ENCODE peak calls at places on chromosomes 16 and 17, in ten cellular contexts. One of them, this sample, is unnamed.

GRCh38 chr17:78748730-78749317 is 33.2 kb downstream of the CYTH1 start:
- DNase-seq in neural progenitor cell: no peak
- DNase-seq in mammary epithelial cell: peak
- DNase-seq in RWPE1: peak
- DNase-seq in ascending aorta: peak
- DNase-seq in transverse colon: peak
- DNase-seq in CD8-positive, alpha-beta T cell: peak
- DNase-seq in lung: peak
- DNase-seq in A673: no peak
- DNase-seq in neuronal stem cell: no peak
- DNase-seq in this sample: no peak

GRCh38 chr16:68264128-68265077 is at the start of gene SLC7A6:
- DNase-seq in neural progenitor cell: peak
- DNase-seq in mammary epithelial cell: peak
- DNase-seq in RWPE1: peak
- DNase-seq in ascending aorta: peak
- DNase-seq in transverse colon: peak
- DNase-seq in CD8-positive, alpha-beta T cell: peak
- DNase-seq in lung: peak
- DNase-seq in A673: peak
- DNase-seq in neuronal stem cell: peak
- DNase-seq in this sample: peak

GRCh38 chr16:51982715-51983680 is 563.9 kb downstream of the TOX3 start:
- DNase-seq in neural progenitor cell: peak
- DNase-seq in mammary epithelial cell: peak
- DNase-seq in RWPE1: peak
- DNase-seq in ascending aorta: no peak
- DNase-seq in transverse colon: peak
- DNase-seq in CD8-positive, alpha-beta T cell: no peak
- DNase-seq in lung: peak
- DNase-seq in A673: peak
- DNase-seq in neuronal stem cell: peak
- DNase-seq in this sample: no peak

GRCh38 chr16:4117250-4117578 is 972 bp upstream of the ADCY9 start:
- DNase-seq in neural progenitor cell: no peak
- DNase-seq in mammary epithelial cell: no peak
- DNase-seq in RWPE1: no peak
- DNase-seq in ascending aorta: no peak
- DNase-seq in transverse colon: no peak
- DNase-seq in CD8-positive, alpha-beta T cell: no peak
- DNase-seq in lung: no peak
- DNase-seq in A673: no peak
- DNase-seq in neuronal stem cell: no peak
- DNase-seq in this sample: no peak

GRCh38 chr16:7025616-7026190 is 306.9 kb upstream of the RBFOX1 start:
- DNase-seq in neural progenitor cell: peak
- DNase-seq in mammary epithelial cell: no peak
- DNase-seq in RWPE1: peak
- DNase-seq in ascending aorta: no peak
- DNase-seq in transverse colon: peak
- DNase-seq in CD8-positive, alpha-beta T cell: no peak
- DNase-seq in lung: peak
- DNase-seq in A673: peak
- DNase-seq in neuronal stem cell: peak
- DNase-seq in this sample: peak

GRCh38 chr17:63173903-63174302 is 207.9 kb downstream of the TANC2 start:
- DNase-seq in neural progenitor cell: no peak
- DNase-seq in mammary epithelial cell: peak
- DNase-seq in RWPE1: no peak
- DNase-seq in ascending aorta: no peak
- DNase-seq in transverse colon: no peak
- DNase-seq in CD8-positive, alpha-beta T cell: no peak
- DNase-seq in lung: no peak
- DNase-seq in A673: no peak
- DNase-seq in neuronal stem cell: no peak
- DNase-seq in this sample: no peak

GRCh38 chr17:55774834-55775233 is 24.0 kb downstream of the PCTP start:
- DNase-seq in neural progenitor cell: peak
- DNase-seq in mammary epithelial cell: no peak
- DNase-seq in RWPE1: no peak
- DNase-seq in ascending aorta: no peak
- DNase-seq in transverse colon: no peak
- DNase-seq in CD8-positive, alpha-beta T cell: no peak
- DNase-seq in lung: no peak
- DNase-seq in A673: no peak
- DNase-seq in neuronal stem cell: peak
- DNase-seq in this sample: no peak

GRCh38 chr16:31181102-31181830 is 1.3 kb downstream of the FUS start:
- DNase-seq in neural progenitor cell: peak
- DNase-seq in mammary epithelial cell: peak
- DNase-seq in RWPE1: peak
- DNase-seq in ascending aorta: no peak
- DNase-seq in transverse colon: peak
- DNase-seq in CD8-positive, alpha-beta T cell: no peak
- DNase-seq in lung: peak
- DNase-seq in A673: peak
- DNase-seq in neuronal stem cell: peak
- DNase-seq in this sample: no peak

GRCh38 chr16:2469399-2470233 is 1.5 kb upstream of the NTN3 start:
- DNase-seq in neural progenitor cell: no peak
- DNase-seq in mammary epithelial cell: no peak
- DNase-seq in RWPE1: no peak
- DNase-seq in ascending aorta: no peak
- DNase-seq in transverse colon: no peak
- DNase-seq in CD8-positive, alpha-beta T cell: no peak
- DNase-seq in lung: no peak
- DNase-seq in A673: no peak
- DNase-seq in neuronal stem cell: no peak
- DNase-seq in this sample: no peak

DNA sequence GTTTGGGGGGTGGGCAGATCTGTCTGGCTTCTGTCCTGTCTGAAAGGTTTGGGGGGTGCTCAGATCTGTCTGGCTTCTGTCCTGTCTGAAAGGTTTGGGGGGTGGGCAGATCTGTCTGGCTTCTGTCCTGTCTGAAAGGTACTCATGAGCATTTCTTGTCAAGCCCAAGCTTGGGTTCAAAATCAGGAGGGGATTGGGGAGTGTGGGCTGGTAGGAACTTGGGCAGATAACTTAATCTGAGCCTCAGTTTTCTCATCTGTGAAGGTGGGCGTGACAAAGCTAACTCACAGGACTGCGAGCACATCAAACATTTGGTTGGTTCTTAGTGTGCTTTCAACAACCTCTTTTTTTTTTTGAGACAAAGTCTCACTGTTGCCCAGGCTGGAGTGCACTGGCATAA is 35.2 kb downstream of the HAPSTR1 start:
- DNase-seq in neural progenitor cell: no peak
- DNase-seq in mammary epithelial cell: no peak
- DNase-seq in RWPE1: no peak
- DNase-seq in ascending aorta: no peak
- DNase-seq in transverse colon: no peak
- DNase-seq in CD8-positive, alpha-beta T cell: no peak
- DNase-seq in lung: peak
- DNase-seq in A673: no peak
- DNase-seq in neuronal stem cell: no peak
- DNase-seq in this sample: no peak
- H3K27ac ChIP-seq in neural progenitor cell: no peak
- H3K27ac ChIP-seq in mammary epithelial cell: no peak
- H3K27ac ChIP-seq in RWPE1: peak
- H3K27ac ChIP-seq in ascending aorta: no peak
- H3K27ac ChIP-seq in transverse colon: no peak
- H3K27ac ChIP-seq in CD8-positive, alpha-beta T cell: no peak
- H3K27ac ChIP-seq in lung: no peak
- H3K27ac ChIP-seq in A673: no peak
- H3K27ac ChIP-seq in neuronal stem cell: no peak
- H3K27ac ChIP-seq in this sample: no peak

GRCh38 chr16:28924399-28924761 is 658 bp downstream of the RABEP2 start:
- DNase-seq in neural progenitor cell: no peak
- DNase-seq in mammary epithelial cell: no peak
- DNase-seq in RWPE1: no peak
- DNase-seq in ascending aorta: no peak
- DNase-seq in transverse colon: peak
- DNase-seq in CD8-positive, alpha-beta T cell: no peak
- DNase-seq in lung: no peak
- DNase-seq in A673: no peak
- DNase-seq in neuronal stem cell: no peak
- DNase-seq in this sample: peak

GRCh38 chr16:28923652-28924398 is 1.2 kb downstream of the RABEP2 start:
- DNase-seq in neural progenitor cell: no peak
- DNase-seq in mammary epithelial cell: no peak
- DNase-seq in RWPE1: no peak
- DNase-seq in ascending aorta: no peak
- DNase-seq in transverse colon: peak
- DNase-seq in CD8-positive, alpha-beta T cell: no peak
- DNase-seq in lung: no peak
- DNase-seq in A673: no peak
- DNase-seq in neuronal stem cell: no peak
- DNase-seq in this sample: no peak

GRCh38 chr16:28924762-28925385 is at the start of gene RABEP2:
- DNase-seq in neural progenitor cell: peak
- DNase-seq in mammary epithelial cell: peak
- DNase-seq in RWPE1: peak
- DNase-seq in ascending aorta: peak
- DNase-seq in transverse colon: peak
- DNase-seq in CD8-positive, alpha-beta T cell: peak
- DNase-seq in lung: peak
- DNase-seq in A673: peak
- DNase-seq in neuronal stem cell: peak
- DNase-seq in this sample: peak

GRCh38 chr16:28925386-28926228 is 569 bp upstream of the RABEP2 start:
- DNase-seq in neural progenitor cell: peak
- DNase-seq in mammary epithelial cell: peak
- DNase-seq in RWPE1: peak
- DNase-seq in ascending aorta: no peak
- DNase-seq in transverse colon: peak
- DNase-seq in CD8-positive, alpha-beta T cell: peak
- DNase-seq in lung: peak
- DNase-seq in A673: peak
- DNase-seq in neuronal stem cell: no peak
- DNase-seq in this sample: peak

DNA sequence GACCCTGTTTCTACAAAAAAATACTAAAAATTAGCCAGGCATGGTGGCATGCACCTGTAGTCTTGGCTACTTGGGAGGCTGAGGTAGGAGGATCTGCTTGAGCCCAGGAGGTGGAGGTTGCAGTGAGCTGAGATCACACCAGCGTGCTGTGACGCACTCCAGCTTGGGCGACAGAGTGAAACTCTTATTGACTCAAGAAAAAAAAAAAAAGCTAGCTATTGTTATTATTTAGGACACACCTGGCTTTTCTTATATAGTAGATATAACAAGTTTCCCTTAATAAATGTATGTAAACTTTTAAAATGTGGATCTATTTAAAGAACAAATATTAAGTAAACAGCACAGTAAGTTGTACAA is 1.8 kb downstream of the RABEP2 start:
- DNase-seq in neural progenitor cell: no peak
- DNase-seq in mammary epithelial cell: no peak
- DNase-seq in RWPE1: no peak
- DNase-seq in ascending aorta: no peak
- DNase-seq in transverse colon: no peak
- DNase-seq in CD8-positive, alpha-beta T cell: no peak
- DNase-seq in lung: no peak
- DNase-seq in A673: no peak
- DNase-seq in neuronal stem cell: no peak
- DNase-seq in this sample: no peak
- H3K27ac ChIP-seq in neural progenitor cell: no peak
- H3K27ac ChIP-seq in mammary epithelial cell: no peak
- H3K27ac ChIP-seq in RWPE1: no peak
- H3K27ac ChIP-seq in ascending aorta: no peak
- H3K27ac ChIP-seq in transverse colon: peak
- H3K27ac ChIP-seq in CD8-positive, alpha-beta T cell: no peak
- H3K27ac ChIP-seq in lung: no peak
- H3K27ac ChIP-seq in A673: no peak
- H3K27ac ChIP-seq in neuronal stem cell: no peak
- H3K27ac ChIP-seq in this sample: no peak

GRCh38 chr16:53692146-53692545 is 11.5 kb downstream of the RPGRIP1L start:
- DNase-seq in neural progenitor cell: peak
- DNase-seq in mammary epithelial cell: no peak
- DNase-seq in RWPE1: no peak
- DNase-seq in ascending aorta: no peak
- DNase-seq in transverse colon: no peak
- DNase-seq in CD8-positive, alpha-beta T cell: no peak
- DNase-seq in lung: no peak
- DNase-seq in A673: peak
- DNase-seq in neuronal stem cell: no peak
- DNase-seq in this sample: no peak

GRCh38 chr16:53689636-53690035 is 14.0 kb downstream of the RPGRIP1L start:
- DNase-seq in neural progenitor cell: no peak
- DNase-seq in mammary epithelial cell: peak
- DNase-seq in RWPE1: peak
- DNase-seq in ascending aorta: no peak
- DNase-seq in transverse colon: no peak
- DNase-seq in CD8-positive, alpha-beta T cell: no peak
- DNase-seq in lung: no peak
- DNase-seq in A673: no peak
- DNase-seq in neuronal stem cell: no peak
- DNase-seq in this sample: no peak

GRCh38 chr16:53695070-53695469 is 8.6 kb downstream of the RPGRIP1L start:
- DNase-seq in neural progenitor cell: no peak
- DNase-seq in mammary epithelial cell: peak
- DNase-seq in RWPE1: no peak
- DNase-seq in ascending aorta: no peak
- DNase-seq in transverse colon: no peak
- DNase-seq in CD8-positive, alpha-beta T cell: no peak
- DNase-seq in lung: no peak
- DNase-seq in A673: no peak
- DNase-seq in neuronal stem cell: no peak
- DNase-seq in this sample: no peak
- H3K27ac ChIP-seq in neural progenitor cell: no peak
- H3K27ac ChIP-seq in mammary epithelial cell: no peak
- H3K27ac ChIP-seq in RWPE1: no peak
- H3K27ac ChIP-seq in ascending aorta: no peak
- H3K27ac ChIP-seq in transverse colon: no peak
- H3K27ac ChIP-seq in CD8-positive, alpha-beta T cell: no peak
- H3K27ac ChIP-seq in lung: no peak
- H3K27ac ChIP-seq in A673: no peak
- H3K27ac ChIP-seq in neuronal stem cell: no peak
- H3K27ac ChIP-seq in this sample: no peak

DNA sequence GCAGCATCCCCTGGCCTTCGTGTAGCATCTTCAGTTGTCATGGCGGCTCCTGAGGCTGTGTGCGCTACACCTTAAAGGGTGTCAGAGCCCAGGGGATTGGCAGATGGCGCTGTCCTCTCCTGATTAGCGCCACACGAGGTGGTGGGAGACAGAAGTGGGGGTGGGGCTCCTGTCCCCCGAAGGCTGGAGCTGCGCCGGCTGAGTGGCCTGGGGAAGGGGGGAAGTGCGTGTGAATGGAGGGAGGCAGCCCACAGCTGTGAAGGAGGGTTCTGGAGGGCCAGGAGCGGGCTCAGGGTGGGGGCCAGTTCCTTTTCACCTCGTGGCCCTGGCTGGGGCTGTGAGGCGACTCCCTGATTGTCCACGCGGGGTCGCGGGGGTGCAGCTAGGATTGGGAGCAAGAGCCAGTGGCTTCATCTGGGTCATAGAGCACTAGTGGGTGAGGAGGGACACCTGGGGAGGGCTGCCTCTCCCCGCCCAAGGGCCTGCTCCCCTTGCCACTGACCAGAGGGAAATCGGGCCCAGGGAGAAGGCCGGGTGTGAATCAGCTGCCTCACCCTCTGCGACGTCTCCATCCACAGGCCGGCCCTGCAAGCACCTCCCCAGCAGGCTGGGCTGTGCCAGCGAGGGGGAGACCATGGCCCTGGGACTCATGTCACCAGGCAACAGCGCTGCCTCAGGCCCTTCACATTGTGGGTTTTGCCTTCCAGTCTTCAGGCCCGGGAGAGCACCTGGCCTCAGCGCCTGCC is 14.1 kb downstream of the BAHCC1 start:
- DNase-seq in neural progenitor cell: peak
- DNase-seq in mammary epithelial cell: no peak
- DNase-seq in RWPE1: no peak
- DNase-seq in ascending aorta: no peak
- DNase-seq in transverse colon: no peak
- DNase-seq in CD8-positive, alpha-beta T cell: no peak
- DNase-seq in lung: no peak
- DNase-seq in A673: no peak
- DNase-seq in neuronal stem cell: no peak
- DNase-seq in this sample: no peak
- H3K27ac ChIP-seq in neural progenitor cell: no peak
- H3K27ac ChIP-seq in mammary epithelial cell: no peak
- H3K27ac ChIP-seq in RWPE1: peak
- H3K27ac ChIP-seq in ascending aorta: peak
- H3K27ac ChIP-seq in transverse colon: no peak
- H3K27ac ChIP-seq in CD8-positive, alpha-beta T cell: no peak
- H3K27ac ChIP-seq in lung: peak
- H3K27ac ChIP-seq in A673: peak
- H3K27ac ChIP-seq in neuronal stem cell: no peak
- H3K27ac ChIP-seq in this sample: no peak